ENCODE peak calls at places on chromosomes 6 and 20, in five cellular contexts. N is fibroblast of lung, V is aorta, D is heart right ventricle, F is breast epithelium. C is an unnamed sample.

GRCh38 chr6:98929498-98930060 is 18.2 kb downstream of the FBXL4 start:
- DNase-seq in F (no peak), D (no peak), V (no peak), N (no peak), C (no peak)

GRCh38 chr20:58078741-58079522 is 149.5 kb downstream of the ANKRD60 start:
- DNase-seq in D (no peak), F (no peak), V (no peak), N (peak; percentile 4), C (no peak)

GRCh38 chr6:25337004-25337403 is 57.8 kb downstream of the CARMIL1 start:
- DNase-seq in V (no peak), N (peak; percentile 54), D (no peak), F (no peak), C (no peak)

GRCh38 chr6:122696079-122696478 is 83.4 kb upstream of the FABP7 start:
- DNase-seq in D (no peak), N (peak; percentile 86), V (no peak), F (no peak), C (no peak)

GRCh38 chr6:75609639-75610590 is 8.2 kb downstream of the SENP6 start:
- DNase-seq in D (no peak), F (no peak), V (no peak), N (peak; percentile 18), C (no peak)

GRCh38 chr20:3231889-3232588 is 7.0 kb downstream of the SLC4A11 start:
- DNase-seq in N (no peak), V (no peak), D (no peak), F (no peak), C (no peak)

GRCh38 chr20:57662028-57662312 is 41.7 kb upstream of the ZBP1 start:
- DNase-seq in D (no peak), V (no peak), F (no peak), N (no peak), C (no peak)

GRCh38 chr6:161481786-161482516 is 208.1 kb upstream of the AGPAT4 start:
- DNase-seq in F (no peak), N (peak; percentile 42), D (no peak), V (no peak), C (no peak)

GRCh38 chr6:127342296-127342945 is 988 bp downstream of the ECHDC1 start:
- DNase-seq in F (no peak), N (peak; percentile 22), V (no peak), D (no peak), C (no peak)

GRCh38 chr6:43687437-43688347 is at the start of gene MRPS18A:
- DNase-seq in N (peak; percentile 66), V (peak; percentile 94), D (peak; percentile 81), F (peak; percentile 83), C (peak; percentile 75)

GRCh38 chr20:49203011-49203410 is 14.9 kb upstream of the STAU1 start:
- DNase-seq in V (peak; percentile 26), D (no peak), N (no peak), F (peak; percentile 0), C (no peak)

GRCh38 chr20:51628533-51629398 is 86.2 kb upstream of the NFATC2 start:
- DNase-seq in V (no peak), D (no peak), N (peak; percentile 91), F (no peak), C (no peak)

GRCh38 chr6:170108890-170109587 is 181.8 kb downstream of the DLL1 start:
- DNase-seq in V (peak; percentile 64), D (no peak), N (no peak), F (peak; percentile 5), C (no peak)

GRCh38 chr6:33816911-33817310 is 13.1 kb upstream of the MLN start:
- DNase-seq in N (no peak), V (peak; percentile 31), F (no peak), D (no peak), C (no peak)

GRCh38 chr6:7086488-7086887 is 21.3 kb upstream of the RREB1 start:
- DNase-seq in V (no peak), N (peak; percentile 32), F (no peak), D (no peak), C (no peak)

GRCh38 chr20:20404546-20405092 is 36.7 kb downstream of the INSM1 start:
- DNase-seq in V (no peak), D (no peak), F (no peak), N (no peak), C (no peak)

GRCh38 chr6:163490826-163491577 is 76.5 kb downstream of the QKI start:
- DNase-seq in V (peak; percentile 74), D (peak; percentile 40), N (peak; percentile 71), F (peak; percentile 80), C (no peak)

GRCh38 chr20:37745553-37745952 is 51.7 kb downstream of the CTNNBL1 start:
- DNase-seq in F (no peak), N (no peak), V (no peak), D (no peak), C (peak; percentile 7)

GRCh38 chr6:112802154-112802553 is 455.0 kb downstream of the RFPL4B start:
- DNase-seq in D (no peak), V (no peak), N (peak; percentile 94), F (no peak), C (no peak)

GRCh38 chr20:57089701-57090144 is 176.7 kb downstream of the BMP7 start:
- DNase-seq in F (peak; percentile 70), V (peak; percentile 83), D (peak; percentile 73), N (peak; percentile 18), C (peak; percentile 19)

GRCh38 chr6:2731281-2731909 is 19.3 kb downstream of the MYLK4 start:
- DNase-seq in V (no peak), N (no peak), F (no peak), D (no peak), C (no peak)

GRCh38 chr20:346640-347316 is at the start of gene NRSN2:
- DNase-seq in V (peak; percentile 89), D (peak; percentile 69), F (no peak), N (peak; percentile 68), C (no peak)

GRCh38 chr6:113449051-113449450 is 408.1 kb upstream of the MARCKS start:
- DNase-seq in F (no peak), D (no peak), N (peak; percentile 53), V (no peak), C (no peak)

GRCh38 chr6:118500130-118501015 is 47.7 kb upstream of the PLN start:
- DNase-seq in V (no peak), F (no peak), D (no peak), N (no peak), C (no peak)

GRCh38 chr6:53986721-53987526 is 124.3 kb upstream of the MLIP start:
- DNase-seq in F (no peak), D (no peak), N (peak; percentile 31), V (no peak), C (no peak)
- H3K4me3 ChIP-seq in F (no peak overlapping the region), D (no peak overlapping the region), N (no peak overlapping the region), V (no peak overlapping the region), C (no peak overlapping the region)

DNA sequence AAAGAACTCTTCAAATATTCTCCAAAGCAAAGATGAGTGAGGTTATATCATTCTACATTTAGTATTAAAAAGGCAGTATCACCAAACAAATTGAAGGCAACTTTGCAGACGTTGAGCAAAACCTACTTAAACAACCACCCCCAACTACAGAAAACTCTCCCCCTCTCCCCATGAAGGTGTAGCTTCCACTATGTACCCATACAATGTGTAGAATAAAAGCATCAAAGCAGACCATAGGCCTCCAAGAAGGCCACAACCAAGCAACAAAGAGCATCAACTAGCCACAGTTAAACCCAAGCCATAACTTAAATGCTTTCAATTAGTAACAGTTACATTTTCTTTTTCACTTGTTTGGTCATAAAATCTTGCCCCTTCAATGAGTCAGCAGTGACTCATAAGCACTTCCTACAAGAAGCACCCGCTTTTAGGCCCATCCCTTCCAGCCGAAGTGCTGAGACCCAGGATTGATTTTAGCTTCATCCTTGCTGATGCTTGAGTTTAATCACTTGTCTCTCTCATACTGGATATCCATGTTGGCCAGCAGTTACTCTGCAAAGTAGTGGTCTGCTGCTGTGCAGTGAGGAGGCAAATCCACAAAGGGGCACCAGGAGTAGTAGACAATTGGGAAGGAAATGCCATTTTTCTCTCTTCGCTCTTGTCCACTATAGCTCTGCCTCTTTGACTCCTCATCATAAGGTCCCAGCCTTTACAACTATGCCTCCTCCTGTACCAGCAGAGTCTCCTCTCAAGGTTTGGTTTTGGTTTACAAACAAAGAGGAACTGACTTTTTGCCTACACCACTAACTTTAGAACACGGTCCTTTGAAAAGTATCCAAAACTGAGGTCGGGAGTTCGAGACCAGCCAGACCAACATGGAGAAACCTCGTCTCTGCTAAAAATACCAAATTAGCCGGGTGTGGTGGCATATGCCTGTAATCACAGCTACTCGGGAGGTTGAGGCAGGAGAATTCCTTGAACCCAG is 8.4 kb upstream of the NUP153 start:
- DNase-seq in N (peak; percentile 95), V (peak; percentile 34), F (no peak), D (no peak), C (no peak)
- H3K27ac ChIP-seq in N (peak overlapping the region; percentile 55), V (no peak overlapping the region), F (no peak overlapping the region), D (no peak overlapping the region), C (no peak overlapping the region)

GRCh38 chr6:37514840-37515239 is 15.1 kb upstream of the CCDC167 start:
- DNase-seq in V (no peak), N (no peak), F (no peak), D (no peak), C (no peak)

GRCh38 chr6:37514377-37514776 is 14.7 kb upstream of the CCDC167 start:
- DNase-seq in D (no peak), N (peak; percentile 28), V (no peak), F (no peak), C (peak; percentile 17)

GRCh38 chr6:37516920-37517405 is 17.3 kb upstream of the CCDC167 start:
- DNase-seq in V (no peak), F (peak; percentile 52), N (no peak), D (no peak), C (no peak)

GRCh38 chr6:37516076-37516919 is 16.6 kb upstream of the CCDC167 start:
- DNase-seq in V (no peak), F (peak; percentile 83), N (no peak), D (peak; percentile 50), C (peak; percentile 94)

DNA sequence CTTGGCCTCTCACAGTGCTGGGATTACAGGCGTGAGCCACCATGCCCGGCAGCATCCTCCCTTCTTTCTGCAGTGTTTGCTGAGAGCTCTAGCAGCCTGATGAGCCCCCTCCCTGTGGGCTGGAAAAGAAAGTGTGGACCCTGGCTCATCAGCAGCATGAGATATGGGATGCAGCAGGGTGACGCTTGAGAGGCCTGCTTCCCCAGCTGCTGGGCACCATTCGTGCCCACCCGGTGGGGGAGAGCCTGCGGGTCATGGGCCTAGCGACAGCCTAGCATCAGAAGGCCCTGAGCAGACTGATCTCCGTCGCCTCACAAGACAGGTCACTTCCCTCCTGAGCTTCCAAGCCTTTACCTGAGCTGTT is 16.0 kb upstream of the CCDC167 start:
- DNase-seq in D (no peak), F (no peak), V (no peak), N (no peak), C (no peak)
- H3K4me1 ChIP-seq in D (peaks cover 12% of the 10 kb centered on the region), F (peaks cover 21% of the 10 kb centered on the region), V (no peaks in the 10 kb centered on the region), N (peaks cover 3% of the 10 kb centered on the region), C (peaks cover 91% of the 10 kb centered on the region)

DNA sequence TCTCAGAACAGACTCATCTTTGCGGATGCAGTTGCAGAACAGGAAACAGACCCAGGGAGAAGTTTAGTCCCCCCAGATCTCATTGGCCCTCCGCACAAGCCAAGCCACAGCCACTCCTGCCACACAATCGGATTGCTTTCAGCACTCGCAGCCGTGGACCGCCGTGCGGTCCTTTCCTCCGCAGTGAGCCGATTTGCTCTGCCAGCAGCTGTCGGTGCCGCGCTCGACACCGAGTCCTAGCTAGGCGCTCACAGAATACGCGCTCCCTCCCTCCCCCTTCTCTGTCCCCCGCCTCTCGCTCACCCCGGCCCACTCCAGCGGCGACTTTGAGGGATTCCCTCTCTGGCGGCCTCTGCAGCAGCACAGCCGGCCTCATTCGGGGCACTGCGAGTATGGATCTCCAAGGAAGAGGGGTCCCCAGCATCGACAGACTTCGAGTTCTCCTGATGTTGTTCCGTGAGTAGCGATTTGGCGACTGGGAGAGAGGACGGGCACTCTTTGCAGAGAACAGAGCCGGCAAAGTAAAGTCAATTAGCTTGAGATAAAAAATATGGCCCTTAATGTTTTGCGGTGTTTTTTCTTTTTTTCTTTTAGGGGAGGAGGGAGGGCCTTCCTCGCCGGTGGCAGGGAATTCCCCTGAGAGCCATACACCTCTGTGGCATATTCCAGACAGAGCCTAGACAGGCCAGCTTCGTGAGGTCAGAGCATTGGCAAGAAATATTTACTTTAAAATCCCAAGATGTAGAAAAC is at the start of gene LAMP5:
- DNase-seq in F (no peak), D (peak; percentile 12), V (peak; percentile 81), N (peak; percentile 32), C (no peak)
- H3K4me3 ChIP-seq in F (no peak within 1 kb of the TSS), D (peak within 1 kb of the TSS; percentile 29), V (no peak within 1 kb of the TSS), N (no peak within 1 kb of the TSS), C (no peak within 1 kb of the TSS)